ENCODE peak calls at places on chromosomes 7 and 10, in nine cellular contexts. W, A, Y, G, T, J, K, P and Q are unnamed samples.

GRCh38 chr7:157973971-157974677 is 613.5 kb downstream of the PTPRN2 start:
- DNase-seq in W (no peak), A (no peak), Y (no peak), G (no peak), T (no peak), J (no peak), K (no peak), P (no peak), Q (no peak)

GRCh38 chr7:123652406-123652805 is 3.3 kb upstream of the LMOD2 start:
- DNase-seq in W (no peak), A (no peak), Y (no peak), G (no peak), T (no peak), J (no peak), K (no peak), P (no peak), Q (no peak)

GRCh38 chr7:108128514-108128913 is 1.6 kb downstream of the LAMB4 start:
- DNase-seq in W (no peak), A (no peak), Y (no peak), G (no peak), T (no peak), J (no peak), K (no peak), P (no peak), Q (no peak)

GRCh38 chr7:3805151-3805550 is 504.1 kb downstream of the SDK1 start:
- DNase-seq in W (no peak), A (no peak), Y (no peak), G (no peak), T (no peak), J (no peak), K (peak), P (no peak), Q (no peak)

GRCh38 chr7:33661430-33662160 is 243.7 kb upstream of the BMPER start:
- DNase-seq in W (no peak), A (no peak), Y (no peak), G (no peak), T (no peak), J (no peak), K (no peak), P (no peak), Q (no peak)

GRCh38 chr7:131727189-131727588 is 170.8 kb upstream of the PODXL start:
- DNase-seq in W (no peak), A (no peak), Y (no peak), G (no peak), T (no peak), J (no peak), K (no peak), P (no peak), Q (no peak)

GRCh38 chr7:22210355-22210754 is 146.6 kb downstream of the RAPGEF5 start:
- DNase-seq in W (no peak), A (no peak), Y (no peak), G (no peak), T (no peak), J (no peak), K (no peak), P (peak), Q (no peak)

GRCh38 chr7:151063212-151063561 is 3.8 kb downstream of the SLC4A2 start:
- DNase-seq in W (no peak), A (no peak), Y (no peak), G (no peak), T (no peak), J (no peak), K (peak), P (no peak), Q (no peak)

GRCh38 chr7:130037703-130038102 is 13.5 kb downstream of the ZC3HC1 start:
- DNase-seq in W (no peak), A (no peak), Y (no peak), G (no peak), T (no peak), J (peak), K (peak), P (no peak), Q (no peak)

GRCh38 chr7:8291742-8292141 is 29.8 kb upstream of the ICA1 start:
- DNase-seq in W (no peak), A (peak), Y (no peak), G (no peak), T (no peak), J (no peak), K (no peak), P (no peak), Q (no peak)

GRCh38 chr10:9244880-9245279 is 1190.4 kb downstream of the GATA3 start:
- DNase-seq in W (no peak), A (peak), Y (no peak), G (no peak), T (no peak), J (no peak), K (no peak), P (no peak), Q (no peak)

GRCh38 chr7:77368974-77369373 is 47.2 kb downstream of the GSAP start:
- DNase-seq in W (peak), A (no peak), Y (no peak), G (no peak), T (no peak), J (no peak), K (peak), P (no peak), Q (no peak)

GRCh38 chr7:35253680-35254495 is at the start of gene TBX20:
- DNase-seq in W (peak), A (peak), Y (peak), G (no peak), T (peak), J (peak), K (peak), P (no peak), Q (peak)

GRCh38 chr7:103141753-103142404 is 7.0 kb downstream of the NAPEPLD start:
- DNase-seq in W (no peak), A (no peak), Y (no peak), G (no peak), T (no peak), J (no peak), K (no peak), P (no peak), Q (no peak)

GRCh38 chr10:3853547-3853989 is 68.6 kb upstream of the KLF6 start:
- DNase-seq in W (no peak), A (no peak), Y (no peak), G (no peak), T (no peak), J (no peak), K (no peak), P (no peak), Q (no peak)

GRCh38 chr10:35433851-35434426 is 97.6 kb downstream of the CCNY start:
- DNase-seq in W (no peak), A (peak), Y (no peak), G (no peak), T (peak), J (no peak), K (peak), P (peak), Q (no peak)

GRCh38 chr7:28626629-28627262 is 214.4 kb downstream of the CREB5 start:
- DNase-seq in W (peak), A (peak), Y (peak), G (no peak), T (peak), J (peak), K (peak), P (no peak), Q (peak)

GRCh38 chr7:96670338-96671289 is 39.0 kb downstream of the SEM1 start:
- DNase-seq in W (no peak), A (peak), Y (no peak), G (no peak), T (no peak), J (no peak), K (no peak), P (no peak), Q (no peak)

GRCh38 chr10:72893136-72893798 is at the start of gene OIT3:
- DNase-seq in W (no peak), A (no peak), Y (no peak), G (no peak), T (no peak), J (no peak), K (peak), P (no peak), Q (no peak)

GRCh38 chr10:72888151-72888638 is 5.3 kb upstream of the OIT3 start:
- DNase-seq in W (no peak), A (no peak), Y (no peak), G (no peak), T (no peak), J (no peak), K (no peak), P (no peak), Q (no peak)

GRCh38 chr10:72886596-72887522 is 6.7 kb upstream of the OIT3 start:
- DNase-seq in W (no peak), A (no peak), Y (peak), G (no peak), T (no peak), J (no peak), K (peak), P (no peak), Q (no peak)

GRCh38 chr10:72889391-72889831 is 4.1 kb upstream of the OIT3 start:
- DNase-seq in W (no peak), A (no peak), Y (no peak), G (no peak), T (no peak), J (no peak), K (peak), P (peak), Q (no peak)

GRCh38 chr10:72890086-72890485 is 3.5 kb upstream of the OIT3 start:
- DNase-seq in W (no peak), A (no peak), Y (no peak), G (no peak), T (no peak), J (no peak), K (no peak), P (no peak), Q (no peak)
- TF ChIP-seq CTCF in W (no peak), A (no peak), Y (no peak), G (no peak), T (no peak), J (no peak), K (no peak), P (no peak), Q (no peak)

DNA sequence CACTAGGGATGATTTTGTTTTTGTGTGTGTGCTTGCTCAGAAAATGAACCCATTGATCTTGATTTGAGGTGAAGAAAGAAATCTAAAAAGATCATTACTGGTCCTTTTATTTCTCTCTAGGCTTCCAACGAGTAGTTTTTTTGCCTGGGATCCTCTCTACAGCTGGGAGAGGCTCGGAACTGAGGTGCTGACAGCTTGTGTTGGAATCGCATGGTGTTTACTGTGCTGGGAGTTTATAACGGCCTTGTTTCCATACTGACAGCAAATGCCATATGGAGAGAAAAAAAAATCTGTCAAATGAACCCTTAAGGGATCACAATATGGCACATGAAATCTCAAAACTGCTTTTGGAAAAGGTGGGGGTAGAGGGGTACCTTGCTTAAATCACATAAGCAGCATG is 165.1 kb downstream of the RGS10 start:
- DNase-seq in W (peak), A (no peak), Y (no peak), G (no peak), T (no peak), J (no peak), K (no peak), P (no peak), Q (no peak)
- TF ChIP-seq CTCF in W (no peak), A (no peak), Y (no peak), G (no peak), T (no peak), J (no peak), K (no peak), P (no peak), Q (no peak)

GRCh38 chr10:89609730-89610393 is 35.2 kb downstream of the PANK1 start:
- DNase-seq in W (peak), A (no peak), Y (no peak), G (no peak), T (no peak), J (no peak), K (no peak), P (no peak), Q (no peak)
- TF ChIP-seq CTCF in W (no peak), A (no peak), Y (no peak), G (no peak), T (no peak), J (no peak), K (no peak), P (no peak), Q (no peak)

GRCh38 chr7:101319401-101319800 is 2.2 kb downstream of the IFT22 start:
- DNase-seq in W (no peak), A (no peak), Y (no peak), G (no peak), T (no peak), J (no peak), K (peak), P (no peak), Q (no peak)

GRCh38 chr7:101321491-101322401 is at the start of gene IFT22:
- DNase-seq in W (peak), A (peak), Y (peak), G (peak), T (peak), J (peak), K (peak), P (peak), Q (peak)
- TF ChIP-seq CTCF in W (peak), A (peak), Y (peak), G (no peak), T (peak), J (peak), K (peak), P (peak), Q (peak)